ENCODE peak calls at places on chromosomes 2 and 18, in four cellular contexts. One of them, this sample, is unnamed.

GRCh38 chr2:27185331-27186026 is 26.4 kb upstream of the ATRAID start:
- DNase-seq in MG63: peak; percentile 33
- DNase-seq in mesendoderm: no peak
- DNase-seq in WERI-Rb-1: peak; percentile 56
- DNase-seq in this sample: no peak

GRCh38 chr2:198928026-198928425 is 529.7 kb downstream of the SATB2 start:
- DNase-seq in WERI-Rb-1: no peak
- DNase-seq in MG63: no peak
- DNase-seq in mesendoderm: no peak
- DNase-seq in this sample: no peak

GRCh38 chr18:22199005-22199404 is 29.6 kb downstream of the GATA6 start:
- DNase-seq in mesendoderm: no peak
- DNase-seq in MG63: no peak
- DNase-seq in WERI-Rb-1: no peak
- DNase-seq in this sample: no peak

GRCh38 chr18:10378688-10379465 is 75.6 kb upstream of the APCDD1 start:
- DNase-seq in WERI-Rb-1: no peak
- DNase-seq in MG63: no peak
- DNase-seq in mesendoderm: no peak
- DNase-seq in this sample: no peak

GRCh38 chr2:241764272-241765241 is 12.1 kb upstream of the GAL3ST2 start:
- DNase-seq in WERI-Rb-1: no peak
- DNase-seq in mesendoderm: peak; percentile 42
- DNase-seq in MG63: no peak
- DNase-seq in this sample: peak; percentile 58

GRCh38 chr18:50819727-50820378 is at the start of gene MRO:
- DNase-seq in WERI-Rb-1: peak; percentile 93
- DNase-seq in MG63: peak; percentile 55
- DNase-seq in mesendoderm: peak; percentile 86
- DNase-seq in this sample: peak; percentile 75

GRCh38 chr2:70962211-70962884 is 16.1 kb upstream of the ANKRD53 start:
- DNase-seq in mesendoderm: no peak
- DNase-seq in WERI-Rb-1: no peak
- DNase-seq in MG63: no peak
- DNase-seq in this sample: no peak

GRCh38 chr2:233252227-233252626 is 754 bp downstream of the ATG16L1 start:
- DNase-seq in WERI-Rb-1: peak; percentile 42
- DNase-seq in MG63: no peak
- DNase-seq in mesendoderm: peak; percentile 23
- DNase-seq in this sample: no peak

GRCh38 chr18:76697441-76697901 is 124.9 kb upstream of the ZNF236 start:
- DNase-seq in WERI-Rb-1: no peak
- DNase-seq in MG63: peak; percentile 8
- DNase-seq in mesendoderm: peak; percentile 33
- DNase-seq in this sample: no peak

GRCh38 chr2:29573602-29574001 is 347.8 kb downstream of the ALK start:
- DNase-seq in mesendoderm: no peak
- DNase-seq in MG63: no peak
- DNase-seq in WERI-Rb-1: no peak
- DNase-seq in this sample: no peak

GRCh38 chr2:138296365-138296764 is 205.2 kb upstream of the SPOPL start:
- DNase-seq in MG63: no peak
- DNase-seq in WERI-Rb-1: no peak
- DNase-seq in mesendoderm: no peak
- DNase-seq in this sample: no peak

GRCh38 chr18:9854801-9855676 is 30.7 kb upstream of the TXNDC2 start:
- DNase-seq in WERI-Rb-1: no peak
- DNase-seq in MG63: no peak
- DNase-seq in mesendoderm: no peak
- DNase-seq in this sample: no peak

GRCh38 chr18:2425426-2426317 is 145.6 kb downstream of the METTL4 start:
- DNase-seq in mesendoderm: peak; percentile 29
- DNase-seq in WERI-Rb-1: no peak
- DNase-seq in MG63: no peak
- DNase-seq in this sample: no peak

GRCh38 chr2:65062843-65063242 is 6.6 kb downstream of the CEP68 start:
- DNase-seq in MG63: no peak
- DNase-seq in mesendoderm: no peak
- DNase-seq in WERI-Rb-1: no peak
- DNase-seq in this sample: no peak

GRCh38 chr18:30971338-30971956 is 71.1 kb downstream of the DSC3 start:
- DNase-seq in MG63: no peak
- DNase-seq in mesendoderm: peak; percentile 22
- DNase-seq in WERI-Rb-1: no peak
- DNase-seq in this sample: no peak

GRCh38 chr2:17643031-17643615 is 102.6 kb downstream of the VSNL1 start:
- DNase-seq in MG63: peak; percentile 92
- DNase-seq in mesendoderm: peak; percentile 85
- DNase-seq in WERI-Rb-1: no peak
- DNase-seq in this sample: no peak

GRCh38 chr2:40097691-40098376 is 318.8 kb upstream of the THUMPD2 start:
- DNase-seq in mesendoderm: no peak
- DNase-seq in MG63: no peak
- DNase-seq in WERI-Rb-1: no peak
- DNase-seq in this sample: no peak

GRCh38 chr2:174023591-174024523 is 58.7 kb upstream of the SP3 start:
- DNase-seq in WERI-Rb-1: peak; percentile 82
- DNase-seq in mesendoderm: peak; percentile 93
- DNase-seq in MG63: peak; percentile 61
- DNase-seq in this sample: peak; percentile 63

GRCh38 chr18:65415167-65415566 is 335.6 kb upstream of the CDH7 start:
- DNase-seq in mesendoderm: peak; percentile 65
- DNase-seq in WERI-Rb-1: no peak
- DNase-seq in MG63: no peak
- DNase-seq in this sample: no peak

GRCh38 chr2:80896576-80896975 is 592.0 kb upstream of the LRRTM1 start:
- DNase-seq in WERI-Rb-1: no peak
- DNase-seq in MG63: no peak
- DNase-seq in mesendoderm: peak; percentile 30
- DNase-seq in this sample: peak; percentile 2

GRCh38 chr2:70931376-70932000 is 4.2 kb upstream of the ATP6V1B1 start:
- DNase-seq in WERI-Rb-1: no peak
- DNase-seq in MG63: no peak
- DNase-seq in mesendoderm: no peak
- DNase-seq in this sample: no peak

GRCh38 chr2:30758315-30758714 is 48.9 kb downstream of the CAPN13 start:
- DNase-seq in WERI-Rb-1: no peak
- DNase-seq in MG63: no peak
- DNase-seq in mesendoderm: peak; percentile 63
- DNase-seq in this sample: peak; percentile 45

GRCh38 chr2:159147687-159148086 is 138.8 kb downstream of the WDSUB1 start:
- DNase-seq in mesendoderm: no peak
- DNase-seq in WERI-Rb-1: no peak
- DNase-seq in MG63: no peak
- DNase-seq in this sample: no peak

GRCh38 chr18:55763298-55763697 is 175.3 kb upstream of the TCF4 start:
- DNase-seq in WERI-Rb-1: no peak
- DNase-seq in MG63: peak; percentile 10
- DNase-seq in mesendoderm: no peak
- DNase-seq in this sample: no peak

GRCh38 chr2:126657146-126657635 is 1.2 kb downstream of the GYPC start:
- DNase-seq in MG63: peak; percentile 86
- DNase-seq in WERI-Rb-1: no peak
- DNase-seq in mesendoderm: peak; percentile 57
- DNase-seq in this sample: no peak

GRCh38 chr18:49647496-49648168 is 85.8 kb downstream of the LIPG start:
- DNase-seq in MG63: peak; percentile 61
- DNase-seq in WERI-Rb-1: no peak
- DNase-seq in mesendoderm: no peak
- DNase-seq in this sample: no peak

GRCh38 chr2:64626963-64627760 is 26.6 kb downstream of the SERTAD2 start:
- DNase-seq in mesendoderm: no peak
- DNase-seq in MG63: no peak
- DNase-seq in WERI-Rb-1: peak; percentile 95
- DNase-seq in this sample: peak; percentile 43

GRCh38 chr2:188414412-188414811 is 122.7 kb downstream of the GULP1 start:
- DNase-seq in MG63: no peak
- DNase-seq in WERI-Rb-1: no peak
- DNase-seq in mesendoderm: no peak
- DNase-seq in this sample: no peak

DNA sequence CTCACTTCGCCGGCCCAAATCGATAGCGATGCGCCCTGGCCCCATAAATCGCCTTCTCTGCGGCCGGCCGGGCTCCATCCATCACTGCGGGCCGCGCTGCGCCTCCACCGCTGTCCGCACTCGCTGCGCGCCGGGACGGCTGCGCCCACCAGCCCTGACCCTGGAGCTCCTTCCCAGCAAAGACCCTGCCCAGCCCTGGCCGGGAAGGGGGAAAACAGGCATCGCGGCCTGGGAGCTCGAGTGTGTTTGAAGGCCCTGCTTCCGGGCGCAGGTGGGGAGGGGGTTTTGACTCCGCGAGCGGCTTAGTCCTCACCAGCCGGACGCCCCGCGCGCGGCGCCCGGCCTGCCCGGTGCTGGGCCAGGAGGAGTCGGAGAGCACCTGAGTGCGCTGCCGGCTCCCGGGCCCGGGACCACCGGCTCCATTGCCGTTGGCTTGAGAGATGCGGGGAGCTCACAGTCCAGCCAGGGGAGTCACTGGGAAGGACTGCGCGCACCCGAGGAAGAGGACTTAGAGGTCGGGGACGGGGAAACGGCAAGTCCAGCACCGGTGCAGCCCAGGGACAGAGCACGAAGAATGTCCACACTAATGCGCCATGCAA is 1.1 kb downstream of the PAX8 start:
- DNase-seq in MG63: no peak
- DNase-seq in mesendoderm: peak; percentile 37
- DNase-seq in WERI-Rb-1: no peak
- DNase-seq in this sample: no peak
- H3K4me3 ChIP-seq in MG63: no peak overlapping the region
- H3K4me3 ChIP-seq in mesendoderm: peak overlapping the region; percentile 3
- H3K4me3 ChIP-seq in WERI-Rb-1: no peak overlapping the region
- H3K4me3 ChIP-seq in this sample: no peak overlapping the region

GRCh38 chr18:8709248-8710059 is 4.1 kb downstream of the MTCL1 start:
- DNase-seq in mesendoderm: no peak
- DNase-seq in MG63: no peak
- DNase-seq in WERI-Rb-1: no peak
- DNase-seq in this sample: no peak
- H3K4me3 ChIP-seq in mesendoderm: no peak overlapping the region
- H3K4me3 ChIP-seq in MG63: no peak overlapping the region
- H3K4me3 ChIP-seq in WERI-Rb-1: no peak overlapping the region
- H3K4me3 ChIP-seq in this sample: no peak overlapping the region

DNA sequence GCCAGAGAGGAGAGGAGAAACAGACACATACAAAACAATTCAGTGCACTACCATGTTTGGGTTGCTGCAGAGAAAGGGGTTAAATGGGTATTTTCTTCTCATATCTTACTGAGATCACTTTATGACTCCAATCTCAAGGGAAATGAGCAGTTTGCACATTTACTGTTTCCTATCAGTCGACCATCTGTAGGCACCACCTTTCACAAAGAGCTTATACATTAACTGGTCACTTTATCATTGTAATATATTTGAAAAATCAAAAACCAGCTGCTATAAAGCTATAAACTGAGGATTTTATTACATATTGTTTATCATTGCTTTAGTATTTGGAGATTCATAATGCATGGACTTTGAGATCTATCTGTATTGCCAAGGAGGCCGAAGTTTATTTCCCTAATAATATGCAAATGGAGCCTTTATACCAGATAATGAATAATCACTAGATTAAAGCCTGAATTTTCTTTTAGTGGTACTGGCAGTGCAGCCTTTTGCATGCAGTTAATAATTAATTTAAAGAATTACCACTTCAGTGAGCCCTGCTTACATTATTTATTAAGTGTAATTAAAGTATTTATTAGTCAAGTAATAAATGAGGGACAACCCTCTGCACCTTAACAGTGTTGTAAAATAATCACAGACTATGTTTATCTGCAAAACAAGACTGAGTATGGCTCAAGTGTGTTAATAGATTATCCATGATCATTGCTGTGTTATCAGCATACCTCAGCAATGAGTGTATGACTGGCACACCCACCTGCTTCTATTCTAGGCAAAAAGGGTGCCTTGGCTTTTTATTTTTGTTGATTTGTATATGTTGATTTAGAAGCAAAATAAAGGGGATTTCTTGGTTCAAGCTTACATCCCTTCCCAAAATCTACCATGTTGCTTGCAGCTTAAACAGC is 167.7 kb upstream of the SLC14A2 start:
- DNase-seq in MG63: no peak
- DNase-seq in mesendoderm: no peak
- DNase-seq in WERI-Rb-1: no peak
- DNase-seq in this sample: no peak
- H3K4me3 ChIP-seq in MG63: no peak overlapping the region
- H3K4me3 ChIP-seq in mesendoderm: no peak overlapping the region
- H3K4me3 ChIP-seq in WERI-Rb-1: no peak overlapping the region
- H3K4me3 ChIP-seq in this sample: no peak overlapping the region

GRCh38 chr2:239441724-239442123 is 40.9 kb upstream of the HDAC4 start:
- DNase-seq in WERI-Rb-1: no peak
- DNase-seq in mesendoderm: no peak
- DNase-seq in MG63: no peak
- DNase-seq in this sample: no peak

GRCh38 chr2:239442192-239442591 is 41.4 kb upstream of the HDAC4 start:
- DNase-seq in WERI-Rb-1: no peak
- DNase-seq in mesendoderm: no peak
- DNase-seq in MG63: no peak
- DNase-seq in this sample: no peak

GRCh38 chr2:239439383-239440315 is 38.8 kb upstream of the HDAC4 start:
- DNase-seq in mesendoderm: no peak
- DNase-seq in MG63: no peak
- DNase-seq in WERI-Rb-1: no peak
- DNase-seq in this sample: no peak

GRCh38 chr2:239440511-239440959 is 39.7 kb upstream of the HDAC4 start:
- DNase-seq in mesendoderm: peak; percentile 13
- DNase-seq in MG63: no peak
- DNase-seq in WERI-Rb-1: no peak
- DNase-seq in this sample: no peak

GRCh38 chr2:239441261-239441701 is 40.5 kb upstream of the HDAC4 start:
- DNase-seq in WERI-Rb-1: no peak
- DNase-seq in MG63: no peak
- DNase-seq in mesendoderm: no peak
- DNase-seq in this sample: no peak
- H3K4me3 ChIP-seq in WERI-Rb-1: no peak overlapping the region
- H3K4me3 ChIP-seq in MG63: no peak overlapping the region
- H3K4me3 ChIP-seq in mesendoderm: no peak overlapping the region
- H3K4me3 ChIP-seq in this sample: no peak overlapping the region

GRCh38 chr2:866009-866680 is 84.5 kb upstream of the SNTG2 start:
- DNase-seq in mesendoderm: peak; percentile 62
- DNase-seq in WERI-Rb-1: peak; percentile 35
- DNase-seq in MG63: no peak
- DNase-seq in this sample: peak; percentile 34

GRCh38 chr2:869894-870293 is 80.8 kb upstream of the SNTG2 start:
- DNase-seq in mesendoderm: no peak
- DNase-seq in MG63: no peak
- DNase-seq in WERI-Rb-1: no peak
- DNase-seq in this sample: no peak

GRCh38 chr2:866887-867286 is 83.8 kb upstream of the SNTG2 start:
- DNase-seq in mesendoderm: peak; percentile 74
- DNase-seq in WERI-Rb-1: no peak
- DNase-seq in MG63: no peak
- DNase-seq in this sample: no peak

GRCh38 chr2:869357-869871 is 81.2 kb upstream of the SNTG2 start:
- DNase-seq in MG63: no peak
- DNase-seq in WERI-Rb-1: no peak
- DNase-seq in mesendoderm: no peak
- DNase-seq in this sample: no peak

GRCh38 chr2:867296-867695 is 83.4 kb upstream of the SNTG2 start:
- DNase-seq in mesendoderm: no peak
- DNase-seq in WERI-Rb-1: no peak
- DNase-seq in MG63: no peak
- DNase-seq in this sample: no peak
- H3K4me3 ChIP-seq in mesendoderm: no peak overlapping the region
- H3K4me3 ChIP-seq in WERI-Rb-1: no peak overlapping the region
- H3K4me3 ChIP-seq in MG63: no peak overlapping the region
- H3K4me3 ChIP-seq in this sample: no peak overlapping the region

This sample was measured in BE2C.